ENCODE peak calls at places on chromosomes 3 and 15, in nine cellular contexts. One of them, this sample, is unnamed.

GRCh38 chr15:76752549-76752948 is 152.6 kb downstream of the SCAPER start:
- DNase-seq in activated CD8-positive, alpha-beta T cell treated with anti-CD3 and anti-CD28 coated beads for 36 hours: peak
- DNase-seq in mesothelial cell of epicardium: no peak
- DNase-seq in CD4-positive, alpha-beta T cell: no peak
- DNase-seq in mucosa of gallbladder: no peak
- DNase-seq in DMS153: no peak
- DNase-seq in psoas muscle: no peak
- DNase-seq in fibroblast of the aortic adventitia: no peak
- DNase-seq in CD8-positive, alpha-beta memory T cell: no peak
- DNase-seq in this sample: no peak

GRCh38 chr15:25939122-25939521 is 76.0 kb upstream of the ATP10A start:
- DNase-seq in activated CD8-positive, alpha-beta T cell treated with anti-CD3 and anti-CD28 coated beads for 36 hours: no peak
- DNase-seq in mesothelial cell of epicardium: no peak
- DNase-seq in CD4-positive, alpha-beta T cell: no peak
- DNase-seq in mucosa of gallbladder: no peak
- DNase-seq in DMS153: no peak
- DNase-seq in psoas muscle: no peak
- DNase-seq in fibroblast of the aortic adventitia: no peak
- DNase-seq in CD8-positive, alpha-beta memory T cell: no peak
- DNase-seq in this sample: no peak

GRCh38 chr15:66401130-66402021 is 14.7 kb downstream of the MAP2K1 start:
- DNase-seq in activated CD8-positive, alpha-beta T cell treated with anti-CD3 and anti-CD28 coated beads for 36 hours: peak
- DNase-seq in mesothelial cell of epicardium: no peak
- DNase-seq in CD4-positive, alpha-beta T cell: no peak
- DNase-seq in mucosa of gallbladder: no peak
- DNase-seq in DMS153: no peak
- DNase-seq in psoas muscle: no peak
- DNase-seq in fibroblast of the aortic adventitia: no peak
- DNase-seq in CD8-positive, alpha-beta memory T cell: no peak
- DNase-seq in this sample: peak

GRCh38 chr3:108099203-108099602 is 8.4 kb upstream of the CD47 start:
- DNase-seq in activated CD8-positive, alpha-beta T cell treated with anti-CD3 and anti-CD28 coated beads for 36 hours: no peak
- DNase-seq in mesothelial cell of epicardium: no peak
- DNase-seq in CD4-positive, alpha-beta T cell: no peak
- DNase-seq in mucosa of gallbladder: no peak
- DNase-seq in DMS153: no peak
- DNase-seq in psoas muscle: no peak
- DNase-seq in fibroblast of the aortic adventitia: no peak
- DNase-seq in CD8-positive, alpha-beta memory T cell: no peak
- DNase-seq in this sample: no peak

GRCh38 chr15:101258238-101259144 is 6.6 kb upstream of the CHSY1 start:
- DNase-seq in activated CD8-positive, alpha-beta T cell treated with anti-CD3 and anti-CD28 coated beads for 36 hours: peak
- DNase-seq in mesothelial cell of epicardium: peak
- DNase-seq in CD4-positive, alpha-beta T cell: peak
- DNase-seq in mucosa of gallbladder: peak
- DNase-seq in DMS153: peak
- DNase-seq in psoas muscle: no peak
- DNase-seq in fibroblast of the aortic adventitia: peak
- DNase-seq in CD8-positive, alpha-beta memory T cell: peak
- DNase-seq in this sample: peak

GRCh38 chr15:66654718-66655375 is 47.2 kb upstream of the SMAD6 start:
- DNase-seq in activated CD8-positive, alpha-beta T cell treated with anti-CD3 and anti-CD28 coated beads for 36 hours: peak
- DNase-seq in mesothelial cell of epicardium: no peak
- DNase-seq in CD4-positive, alpha-beta T cell: peak
- DNase-seq in mucosa of gallbladder: no peak
- DNase-seq in DMS153: no peak
- DNase-seq in psoas muscle: no peak
- DNase-seq in fibroblast of the aortic adventitia: no peak
- DNase-seq in CD8-positive, alpha-beta memory T cell: no peak
- DNase-seq in this sample: peak

GRCh38 chr15:62066663-62067447 is at the start of gene C2CD4A:
- DNase-seq in activated CD8-positive, alpha-beta T cell treated with anti-CD3 and anti-CD28 coated beads for 36 hours: peak
- DNase-seq in mesothelial cell of epicardium: peak
- DNase-seq in CD4-positive, alpha-beta T cell: peak
- DNase-seq in mucosa of gallbladder: peak
- DNase-seq in DMS153: peak
- DNase-seq in psoas muscle: peak
- DNase-seq in fibroblast of the aortic adventitia: peak
- DNase-seq in CD8-positive, alpha-beta memory T cell: peak
- DNase-seq in this sample: peak

GRCh38 chr3:80533553-80533952 is 765.8 kb upstream of the ROBO1 start:
- DNase-seq in activated CD8-positive, alpha-beta T cell treated with anti-CD3 and anti-CD28 coated beads for 36 hours: no peak
- DNase-seq in mesothelial cell of epicardium: no peak
- DNase-seq in CD4-positive, alpha-beta T cell: no peak
- DNase-seq in mucosa of gallbladder: no peak
- DNase-seq in DMS153: no peak
- DNase-seq in psoas muscle: no peak
- DNase-seq in fibroblast of the aortic adventitia: no peak
- DNase-seq in CD8-positive, alpha-beta memory T cell: no peak
- DNase-seq in this sample: no peak

GRCh38 chr3:32660634-32661033 is 24.4 kb upstream of the CNOT10 start:
- DNase-seq in activated CD8-positive, alpha-beta T cell treated with anti-CD3 and anti-CD28 coated beads for 36 hours: no peak
- DNase-seq in mesothelial cell of epicardium: no peak
- DNase-seq in CD4-positive, alpha-beta T cell: no peak
- DNase-seq in mucosa of gallbladder: no peak
- DNase-seq in DMS153: no peak
- DNase-seq in psoas muscle: no peak
- DNase-seq in fibroblast of the aortic adventitia: no peak
- DNase-seq in CD8-positive, alpha-beta memory T cell: no peak
- DNase-seq in this sample: no peak

GRCh38 chr3:172209333-172210321 is 170.2 kb downstream of the FNDC3B start:
- DNase-seq in activated CD8-positive, alpha-beta T cell treated with anti-CD3 and anti-CD28 coated beads for 36 hours: no peak
- DNase-seq in mesothelial cell of epicardium: no peak
- DNase-seq in CD4-positive, alpha-beta T cell: no peak
- DNase-seq in mucosa of gallbladder: no peak
- DNase-seq in DMS153: no peak
- DNase-seq in psoas muscle: peak
- DNase-seq in fibroblast of the aortic adventitia: no peak
- DNase-seq in CD8-positive, alpha-beta memory T cell: no peak
- DNase-seq in this sample: no peak

GRCh38 chr3:122403489-122403888 is 12.4 kb downstream of the WDR5B start:
- DNase-seq in activated CD8-positive, alpha-beta T cell treated with anti-CD3 and anti-CD28 coated beads for 36 hours: no peak
- DNase-seq in mesothelial cell of epicardium: no peak
- DNase-seq in CD4-positive, alpha-beta T cell: no peak
- DNase-seq in mucosa of gallbladder: no peak
- DNase-seq in DMS153: no peak
- DNase-seq in psoas muscle: no peak
- DNase-seq in fibroblast of the aortic adventitia: peak
- DNase-seq in CD8-positive, alpha-beta memory T cell: no peak
- DNase-seq in this sample: no peak

GRCh38 chr3:13524979-13525669 is 23.8 kb upstream of the FBLN2 start:
- DNase-seq in activated CD8-positive, alpha-beta T cell treated with anti-CD3 and anti-CD28 coated beads for 36 hours: no peak
- DNase-seq in mesothelial cell of epicardium: no peak
- DNase-seq in CD4-positive, alpha-beta T cell: no peak
- DNase-seq in mucosa of gallbladder: no peak
- DNase-seq in DMS153: no peak
- DNase-seq in psoas muscle: peak
- DNase-seq in fibroblast of the aortic adventitia: peak
- DNase-seq in CD8-positive, alpha-beta memory T cell: no peak
- DNase-seq in this sample: no peak